ENCODE peak calls at places on chromosomes 3 and 15, in five cellular contexts. A, I, N, H and V are unnamed samples. For H3K4me1 and H3K27me3, the result is how much of the 10 kb centered on the place peaks cover.

GRCh38 chr3:154967090-154967489 is 113.0 kb upstream of the MME start:
- DNase-seq in A (no peak), I (no peak), N (no peak), H (no peak), V (no peak)

GRCh38 chr3:158768361-158768787 is 33.5 kb upstream of the MFSD1 start:
- DNase-seq in A (peak), I (peak), N (peak), H (peak), V (no peak)

GRCh38 chr15:91568036-91568435 is 285.5 kb upstream of the SLCO3A1 start:
- DNase-seq in A (no peak), I (no peak), N (no peak), H (no peak), V (no peak)

GRCh38 chr3:146184616-146185015 is 23.6 kb upstream of the PLOD2 start:
- DNase-seq in A (no peak), I (peak), N (no peak), H (no peak), V (no peak)

GRCh38 chr3:69838217-69838616 is 99.0 kb downstream of the MITF start:
- DNase-seq in A (no peak), I (no peak), N (no peak), H (no peak), V (no peak)

GRCh38 chr3:113158210-113158609 is 53.1 kb upstream of the BOC start:
- DNase-seq in A (peak), I (no peak), N (no peak), H (no peak), V (no peak)

GRCh38 chr3:4957978-4958377 is 21.3 kb upstream of the BHLHE40 start:
- DNase-seq in A (no peak), I (no peak), N (no peak), H (no peak), V (no peak)

GRCh38 chr3:13352621-13353131 is 67.4 kb downstream of the NUP210 start:
- DNase-seq in A (peak), I (no peak), N (no peak), H (no peak), V (no peak)

GRCh38 chr3:102124301-102125158 is 275.2 kb downstream of the NFKBIZ start:
- DNase-seq in A (no peak), I (no peak), N (no peak), H (no peak), V (no peak)

GRCh38 chr3:107368999-107369398 is 8.2 kb upstream of the CCDC54 start:
- DNase-seq in A (no peak), I (no peak), N (no peak), H (no peak), V (no peak)

GRCh38 chr3:59326246-59327024 is 276.6 kb upstream of the CFAP20DC start:
- DNase-seq in A (peak), I (no peak), N (peak), H (no peak), V (no peak)

GRCh38 chr3:165185707-165186327 is 10.4 kb downstream of the SLITRK3 start:
- DNase-seq in A (peak), I (peak), N (peak), H (no peak), V (peak)

GRCh38 chr3:38521391-38521987 is 25.3 kb downstream of the EXOG start:
- DNase-seq in A (peak), I (peak), N (peak), H (no peak), V (peak)

GRCh38 chr3:141427764-141428163 is 59.1 kb upstream of the RASA2 start:
- DNase-seq in A (no peak), I (no peak), N (no peak), H (no peak), V (no peak)
- H3K4me1 ChIP-seq in A (under half), I (half or more), N (under half), H (under half), V (under half)

GRCh38 chr3:184380627-184381260 is 890 bp downstream of the CHRD start:
- DNase-seq in A (no peak), I (no peak), N (no peak), H (peak), V (no peak)

GRCh38 chr3:184379375-184380209 is at the start of gene CHRD:
- DNase-seq in A (no peak), I (no peak), N (no peak), H (peak), V (no peak)

GRCh38 chr3:184378650-184379374 is 805 bp upstream of the THPO start:
- DNase-seq in A (no peak), I (no peak), N (no peak), H (peak), V (no peak)

GRCh38 chr3:184381261-184382224 is 1.7 kb downstream of the CHRD start:
- DNase-seq in A (no peak), I (no peak), N (no peak), H (peak), V (peak)

DNA sequence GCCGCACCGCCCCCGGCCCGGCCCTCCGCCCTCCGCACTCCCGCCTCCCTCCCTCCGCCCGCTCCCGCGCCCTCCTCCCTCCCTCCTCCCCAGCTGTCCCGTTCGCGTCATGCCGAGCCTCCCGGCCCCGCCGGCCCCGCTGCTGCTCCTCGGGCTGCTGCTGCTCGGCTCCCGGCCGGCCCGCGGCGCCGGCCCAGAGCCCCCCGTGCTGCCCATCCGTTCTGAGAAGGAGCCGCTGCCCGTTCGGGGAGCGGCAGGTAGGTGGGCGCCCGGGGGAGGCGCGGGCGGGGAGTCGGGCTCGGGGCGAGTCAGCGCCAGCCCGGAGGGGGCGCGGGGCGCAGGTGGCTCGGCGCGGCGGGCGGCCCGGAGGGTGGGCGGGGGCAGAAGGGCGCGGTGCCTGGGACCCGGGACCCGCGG is 364 bp downstream of the CHRD start:
- DNase-seq in A (peak), I (peak), N (peak), H (peak), V (peak)
- H3K27me3 ChIP-seq in A (under half), I (half or more), N (under half), H (under half), V (half or more)

DNA sequence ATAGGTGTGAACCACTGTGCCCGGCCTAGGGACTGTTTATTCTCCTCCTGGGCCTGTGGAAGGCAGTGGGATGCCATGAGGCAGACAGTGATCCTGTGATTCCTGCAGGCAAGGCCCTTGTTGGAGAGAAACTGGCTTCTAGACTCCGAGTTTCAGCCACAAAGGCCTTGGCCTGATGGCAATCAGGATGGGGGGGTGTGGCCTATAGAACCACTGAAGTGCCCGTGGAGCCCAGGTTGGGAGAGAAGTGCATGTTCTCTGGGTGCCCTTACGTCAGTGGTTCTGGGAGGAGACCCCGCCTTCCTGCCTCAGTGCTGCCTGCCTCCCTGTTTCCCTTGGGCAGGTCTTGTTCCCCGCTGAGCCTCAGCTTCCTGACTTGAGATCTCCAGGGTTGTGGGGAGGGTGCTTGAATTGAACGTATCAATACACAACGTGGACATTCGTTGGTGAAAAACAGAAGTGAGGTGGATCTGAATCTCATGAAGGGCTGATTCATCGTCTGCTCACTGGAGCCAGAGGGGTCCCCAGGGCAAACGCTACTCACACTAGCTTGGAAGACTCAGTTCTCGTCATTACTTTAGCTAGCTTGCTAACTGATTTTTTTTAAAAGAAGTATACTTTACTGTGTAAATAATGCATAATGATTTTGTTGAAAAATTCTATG is 31.8 kb downstream of the IRAK2 start:
- DNase-seq in A (no peak), I (no peak), N (no peak), H (no peak), V (no peak)
- H3K4me1 ChIP-seq in A (half or more), I (half or more), N (under half), H (under half), V (under half)

DNA sequence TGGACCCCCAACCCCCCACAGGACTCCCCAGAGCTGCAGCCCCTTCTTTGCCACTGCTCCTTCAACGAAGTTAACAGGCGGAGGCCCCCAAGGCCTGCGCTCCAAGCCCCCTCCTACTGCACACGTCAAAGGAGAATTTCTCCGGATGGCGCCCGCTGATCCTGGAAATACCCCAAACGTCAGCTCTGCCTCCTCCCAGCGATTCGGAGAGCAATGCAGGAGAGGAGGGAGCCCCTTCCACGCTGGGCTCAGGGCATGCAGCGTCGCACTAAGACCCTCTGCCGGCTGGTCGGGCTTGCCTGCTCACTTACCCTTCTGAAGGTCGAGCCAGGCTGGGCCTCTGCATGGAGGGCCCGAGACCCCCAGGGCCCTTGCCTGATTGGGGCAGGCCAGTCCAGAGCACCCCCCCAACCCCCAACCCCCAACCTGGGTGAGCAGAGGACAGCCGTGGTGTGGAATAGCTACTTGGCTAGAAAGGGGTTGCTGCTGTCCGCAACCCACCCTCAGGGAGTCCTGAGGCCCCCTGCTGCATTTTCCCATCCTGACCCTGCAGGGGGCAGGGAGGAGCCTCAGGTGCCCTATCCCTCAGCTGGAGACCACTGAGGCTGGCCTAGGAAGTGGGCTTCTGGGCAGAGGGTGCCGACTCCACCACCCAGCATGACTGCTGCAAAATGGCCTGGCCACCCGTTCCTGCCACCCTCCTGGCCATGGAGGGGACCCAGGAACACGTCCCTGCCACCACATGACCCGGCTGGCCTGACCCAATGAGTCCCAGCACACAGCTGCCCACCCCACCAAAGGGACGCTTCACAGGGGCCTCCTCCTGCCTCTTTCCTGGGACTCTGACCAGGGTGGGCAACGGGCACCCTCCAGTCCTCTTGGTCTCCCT is 981 bp downstream of the ATP2B2 start:
- DNase-seq in A (no peak), I (no peak), N (no peak), H (no peak), V (peak)
- H3K27me3 ChIP-seq in A (under half), I (half or more), N (under half), H (under half), V (under half)

GRCh38 chr15:41790169-41790568 is 15.9 kb downstream of the MAPKBP1 start:
- DNase-seq in A (peak), I (no peak), N (no peak), H (no peak), V (no peak)

GRCh38 chr15:41789662-41790061 is 15.4 kb downstream of the MAPKBP1 start:
- DNase-seq in A (no peak), I (no peak), N (no peak), H (no peak), V (no peak)

GRCh38 chr15:41791547-41791937 is 17.3 kb downstream of the MAPKBP1 start:
- DNase-seq in A (no peak), I (no peak), N (no peak), H (no peak), V (no peak)

GRCh38 chr15:41791970-41792637 is 17.8 kb downstream of the MAPKBP1 start:
- DNase-seq in A (no peak), I (no peak), N (no peak), H (no peak), V (no peak)

GRCh38 chr15:41790756-41791546 is 16.7 kb downstream of the MAPKBP1 start:
- DNase-seq in A (no peak), I (no peak), N (no peak), H (no peak), V (no peak)
- H3K4me1 ChIP-seq in A (half or more), I (half or more), N (under half), H (under half), V (under half)

DNA sequence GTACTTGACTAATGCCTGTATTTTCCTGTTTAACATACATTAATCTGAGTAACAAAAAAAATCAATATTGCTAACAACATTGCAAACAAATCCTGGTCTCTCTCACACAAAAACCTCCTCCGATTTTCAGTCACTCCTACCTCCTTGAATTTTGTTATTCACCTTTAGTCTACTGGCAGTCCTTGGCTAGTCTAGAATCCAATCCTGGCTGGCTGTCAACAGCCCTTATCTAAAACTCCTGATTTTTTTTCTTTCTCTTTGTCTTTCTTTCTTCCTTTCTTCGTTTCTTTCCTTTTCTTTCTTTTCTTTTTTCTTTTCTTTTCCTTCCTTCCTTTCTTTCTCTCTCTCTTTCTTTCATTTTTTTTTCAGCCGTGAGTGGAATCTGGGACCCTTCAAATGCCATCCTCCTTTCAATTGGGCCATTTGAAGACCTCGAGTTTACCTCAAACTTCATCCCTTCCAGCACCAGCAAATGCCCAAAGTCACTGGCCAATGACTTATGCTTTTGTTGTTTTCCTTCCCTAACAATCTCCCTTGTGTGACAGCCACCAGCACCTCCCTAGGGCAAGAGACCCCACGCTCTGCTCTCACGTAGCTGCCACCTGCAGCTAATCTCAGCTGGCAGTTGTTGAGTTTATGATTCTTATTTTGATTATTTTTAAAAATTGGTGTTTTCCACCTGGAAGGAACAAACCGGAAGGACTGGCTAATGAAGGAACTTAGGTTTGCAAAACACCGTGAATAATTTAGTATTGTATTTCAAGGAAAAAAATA is 6.8 kb upstream of the ONECUT1 start:
- DNase-seq in A (no peak), I (no peak), N (no peak), H (no peak), V (no peak)
- H3K27me3 ChIP-seq in A (under half), I (half or more), N (under half), H (under half), V (half or more)